ENCODE peak calls at places on chromosome 16, in four cellular contexts. G is RPMI8226; U is GM10248; S is activated naive CD4-positive, alpha-beta T cell treated with anti-CD3 and anti-CD28 coated beads for 36 hours. B is an unnamed sample.

GRCh38 chr16:57091990-57092785 is at the start of gene CPNE2:
- DNase-seq in G (peak), S (peak), U (peak), B (peak)

GRCh38 chr16:35188288-35189155 is 1729.1 kb downstream of the TP53TG3F start:
- DNase-seq in S (peak), U (no peak), G (peak), B (no peak)

GRCh38 chr16:3578121-3578520 is 918 bp upstream of the NLRC3 start:
- DNase-seq in U (no peak), G (no peak), S (peak), B (no peak)

GRCh38 chr16:84299734-84300440 is 5.2 kb downstream of the WFDC1 start:
- DNase-seq in S (no peak), U (no peak), G (no peak), B (no peak)

GRCh38 chr16:566475-567361 is at the start of gene NHLRC4:
- DNase-seq in S (peak), U (peak), G (peak), B (peak)

GRCh38 chr16:65284583-65284982 is 162.7 kb upstream of the CDH11 start:
- DNase-seq in G (no peak), U (no peak), S (no peak), B (no peak)

GRCh38 chr16:68263559-68264127 is 683 bp upstream of the SLC7A6 start:
- DNase-seq in U (no peak), G (no peak), S (no peak), B (no peak)

GRCh38 chr16:54929090-54930033 is 1.3 kb upstream of the IRX5 start:
- DNase-seq in G (peak), U (peak), S (peak), B (peak)

GRCh38 chr16:48575471-48576050 is 34.4 kb downstream of the N4BP1 start:
- DNase-seq in S (no peak), G (no peak), U (no peak), B (no peak)

GRCh38 chr16:2160915-2161551 is 5.5 kb downstream of the TRAF7 start:
- DNase-seq in G (no peak), U (peak), S (no peak), B (peak)

GRCh38 chr16:54462766-54463165 is 176.2 kb upstream of the IRX3 start:
- DNase-seq in G (no peak), U (no peak), S (no peak), B (no peak)